ENCODE peak calls at places on chromosomes 16 and 17, in six cellular contexts. N is neuronal stem cell, S is fibroblast of lung, M is endodermal cell, P is MM.1S, W is kidney. C is an unnamed sample.

GRCh38 chr16:50151744-50152143 is 1.4 kb upstream of the TENT4B start:
- DNase-seq in S (no peak), W (no peak), N (no peak), P (no peak), M (no peak), C (no peak)

GRCh38 chr16:84331998-84332780 is 36.1 kb upstream of the ATP2C2 start:
- DNase-seq in M (peak), S (no peak), W (no peak), P (no peak), N (no peak), C (no peak)

GRCh38 chr17:47941998-47942490 is 673 bp downstream of the PNPO start:
- DNase-seq in P (no peak), M (no peak), W (no peak), N (no peak), S (no peak), C (no peak)

GRCh38 chr16:78122774-78123315 is 23.4 kb downstream of the WWOX start:
- DNase-seq in P (peak), W (no peak), M (no peak), N (peak), S (peak), C (no peak)

GRCh38 chr16:56300901-56301351 is 109.6 kb downstream of the GNAO1 start:
- DNase-seq in P (no peak), M (no peak), N (no peak), S (peak), W (peak), C (no peak)

GRCh38 chr17:16911141-16911937 is 60.6 kb downstream of the TNFRSF13B start:
- DNase-seq in N (no peak), S (no peak), M (peak), P (no peak), W (peak), C (peak)

GRCh38 chr16:28309811-28310311 is 17.5 kb downstream of the SBK1 start:
- DNase-seq in N (no peak), W (no peak), S (no peak), P (no peak), M (no peak), C (no peak)

GRCh38 chr16:4678596-4678995 is 14.8 kb upstream of the NUDT16L1 start:
- DNase-seq in M (no peak), S (no peak), N (no peak), W (no peak), P (no peak), C (no peak)

GRCh38 chr17:46950997-46951621 is 27.9 kb downstream of the RPRML start:
- DNase-seq in W (no peak), N (no peak), P (no peak), M (peak), S (no peak), C (no peak)

GRCh38 chr17:44829558-44830358 is at the start of gene GJC1:
- DNase-seq in S (no peak), P (peak), M (peak), N (peak), W (peak), C (no peak)

GRCh38 chr17:61325382-61326073 is 74.1 kb upstream of the TBX2 start:
- DNase-seq in P (no peak), M (no peak), W (no peak), S (no peak), N (no peak), C (no peak)

GRCh38 chr16:2753523-2754020 is 1.1 kb downstream of the SRRM2 start:
- DNase-seq in N (no peak), S (no peak), M (no peak), W (peak), P (peak), C (no peak)

GRCh38 chr16:1052791-1053521 is 19.6 kb upstream of the SSTR5 start:
- DNase-seq in S (no peak), W (no peak), P (no peak), M (no peak), N (no peak), C (no peak)

GRCh38 chr17:68295086-68295485 is 3.8 kb downstream of the ARSG start:
- DNase-seq in W (no peak), P (no peak), S (no peak), N (no peak), M (no peak), C (no peak)

GRCh38 chr17:42541041-42541833 is 5.2 kb downstream of the NAGLU start:
- DNase-seq in S (no peak), M (no peak), W (peak), N (no peak), P (no peak), C (peak)

GRCh38 chr17:33521784-33522183 is 228.7 kb upstream of the ASIC2 start:
- DNase-seq in N (peak), S (no peak), M (peak), P (no peak), W (no peak), C (peak)

DNA sequence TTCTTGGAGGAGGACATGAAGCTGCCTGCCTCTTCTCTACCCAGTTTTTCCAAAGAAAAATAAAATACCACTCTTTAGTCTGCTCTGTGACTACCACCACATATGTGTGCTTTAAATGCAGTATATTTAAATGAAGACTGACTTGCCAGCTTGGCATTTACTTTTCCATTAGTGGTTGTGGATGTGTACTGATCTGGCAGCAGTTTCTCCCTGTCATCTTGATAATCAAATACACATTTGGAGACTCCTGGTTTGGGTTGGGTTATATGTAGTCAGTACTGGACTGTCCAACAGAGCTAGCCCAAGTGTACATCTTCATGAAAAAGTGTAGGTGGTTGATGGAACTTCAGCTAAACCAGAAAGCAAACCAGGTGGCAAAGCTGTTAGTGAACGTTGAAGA is 19.9 kb downstream of the COX10 start:
- DNase-seq in N (no peak), W (no peak), M (no peak), P (no peak), S (no peak), C (no peak)
- H3K4me3 ChIP-seq in N (no peak), W (no peak), M (no peak), P (no peak), S (no peak), C (no peak)

DNA sequence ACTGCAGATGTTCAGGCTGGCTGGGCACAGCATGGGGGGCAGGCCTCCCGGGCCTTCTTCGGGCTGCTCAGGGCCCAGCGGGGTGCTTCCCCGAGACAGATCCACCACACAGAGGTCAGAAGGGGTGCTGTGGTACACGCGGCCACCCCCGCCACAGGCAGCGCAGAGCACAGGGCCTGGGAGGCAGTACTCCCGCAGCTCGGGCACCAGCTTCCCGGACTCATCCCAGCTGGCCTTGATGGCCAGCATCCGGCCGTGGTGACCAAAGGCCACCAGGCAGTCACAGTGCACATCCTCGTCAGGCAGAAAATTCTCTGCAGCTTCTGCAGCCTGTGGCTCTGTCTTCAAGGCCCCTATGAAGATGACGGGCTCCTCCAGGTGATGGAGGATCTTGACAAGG is 1.9 kb downstream of the FAAP100 start:
- DNase-seq in W (peak), M (no peak), S (no peak), N (no peak), P (no peak), C (no peak)
- H3K9ac ChIP-seq in W (no peak), M (no peak), S (no peak), N (no peak), P (no peak), C (no peak)

GRCh38 chr17:1710807-1711553 is 803 bp upstream of the TLCD2 start:
- DNase-seq in P (no peak), N (no peak), S (no peak), W (no peak), M (peak), C (peak)
- H3K4me3 ChIP-seq in P (no peak), N (no peak), S (peak), W (no peak), M (peak), C (peak)

GRCh38 chr17:4340914-4341615 is 25.4 kb downstream of the UBE2G1 start:
- DNase-seq in M (no peak), S (no peak), N (no peak), P (no peak), W (no peak), C (no peak)

GRCh38 chr17:4342535-4342934 is 23.9 kb downstream of the UBE2G1 start:
- DNase-seq in N (no peak), M (no peak), S (no peak), P (no peak), W (no peak), C (no peak)

GRCh38 chr17:4344926-4345325 is 21.5 kb downstream of the UBE2G1 start:
- DNase-seq in S (no peak), N (no peak), M (no peak), P (no peak), W (no peak), C (no peak)

GRCh38 chr17:4345569-4345968 is 20.9 kb downstream of the UBE2G1 start:
- DNase-seq in P (no peak), S (no peak), M (no peak), W (no peak), N (no peak), C (no peak)

GRCh38 chr17:4341616-4341977 is 24.9 kb downstream of the UBE2G1 start:
- DNase-seq in M (no peak), P (no peak), N (no peak), W (no peak), S (no peak), C (no peak)
- H3K9ac ChIP-seq in M (no peak), P (no peak), N (no peak), W (no peak), S (no peak), C (no peak)

GRCh38 chr17:80122926-80123505 is 21.6 kb downstream of the GAA start:
- DNase-seq in N (no peak), W (no peak), S (no peak), M (no peak), P (no peak), C (no peak)

GRCh38 chr17:80124351-80124981 is 22.5 kb downstream of the EIF4A3 start:
- DNase-seq in W (no peak), P (no peak), S (no peak), M (peak), N (peak), C (no peak)

GRCh38 chr17:80125656-80126448 is 21.1 kb downstream of the EIF4A3 start:
- DNase-seq in P (no peak), N (no peak), S (peak), M (no peak), W (no peak), C (no peak)

GRCh38 chr17:80122026-80122575 is 20.7 kb downstream of the GAA start:
- DNase-seq in W (no peak), P (no peak), M (no peak), S (no peak), N (no peak), C (no peak)

DNA sequence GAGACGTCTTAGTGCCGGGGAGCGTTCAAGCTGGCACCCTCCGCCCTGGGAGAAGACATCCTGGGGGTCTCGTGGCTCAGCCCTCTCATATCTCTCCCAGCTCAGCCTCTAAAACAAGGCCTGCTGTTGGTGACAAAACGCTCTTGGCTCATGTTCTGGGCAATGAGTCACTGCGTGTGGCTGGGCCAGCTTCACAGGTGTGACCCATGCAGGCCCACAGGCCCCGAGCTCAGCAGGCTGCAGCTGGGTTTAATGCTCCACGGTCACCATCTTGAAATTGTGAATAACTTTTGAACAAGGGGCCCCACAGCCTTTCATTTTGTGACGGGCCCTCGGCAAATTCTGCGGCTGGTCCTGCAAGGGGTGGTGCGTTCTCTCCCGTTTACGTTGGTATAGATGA is 22.4 kb downstream of the GAA start:
- DNase-seq in S (peak), N (no peak), P (no peak), M (no peak), W (no peak), C (no peak)
- H3K4me3 ChIP-seq in S (no peak), N (no peak), P (no peak), M (no peak), W (no peak), C (no peak)

DNA sequence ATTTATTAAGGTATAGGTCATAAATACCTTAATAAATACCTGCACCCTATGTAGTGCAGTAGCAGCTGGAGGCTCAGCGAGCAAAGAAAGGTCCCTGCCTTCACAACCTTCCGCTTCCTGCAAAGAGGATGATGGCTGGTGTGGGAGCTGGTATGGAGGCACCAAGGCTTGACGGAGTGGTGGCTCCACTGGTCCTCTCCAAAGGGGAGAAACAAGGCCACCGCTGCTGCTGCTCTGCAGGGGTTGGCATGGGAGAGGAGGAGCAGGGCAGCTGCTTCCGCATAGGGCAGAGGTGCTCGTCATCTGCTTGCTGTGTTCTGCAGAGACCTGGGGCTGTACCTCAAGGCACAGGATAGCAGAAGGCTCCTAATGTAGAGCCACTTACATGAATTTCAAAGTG is 52.8 kb downstream of the NDEL1 start:
- DNase-seq in W (no peak), S (no peak), N (no peak), M (no peak), P (no peak), C (no peak)
- H3K9ac ChIP-seq in W (no peak), S (no peak), N (no peak), M (no peak), P (no peak), C (no peak)

DNA sequence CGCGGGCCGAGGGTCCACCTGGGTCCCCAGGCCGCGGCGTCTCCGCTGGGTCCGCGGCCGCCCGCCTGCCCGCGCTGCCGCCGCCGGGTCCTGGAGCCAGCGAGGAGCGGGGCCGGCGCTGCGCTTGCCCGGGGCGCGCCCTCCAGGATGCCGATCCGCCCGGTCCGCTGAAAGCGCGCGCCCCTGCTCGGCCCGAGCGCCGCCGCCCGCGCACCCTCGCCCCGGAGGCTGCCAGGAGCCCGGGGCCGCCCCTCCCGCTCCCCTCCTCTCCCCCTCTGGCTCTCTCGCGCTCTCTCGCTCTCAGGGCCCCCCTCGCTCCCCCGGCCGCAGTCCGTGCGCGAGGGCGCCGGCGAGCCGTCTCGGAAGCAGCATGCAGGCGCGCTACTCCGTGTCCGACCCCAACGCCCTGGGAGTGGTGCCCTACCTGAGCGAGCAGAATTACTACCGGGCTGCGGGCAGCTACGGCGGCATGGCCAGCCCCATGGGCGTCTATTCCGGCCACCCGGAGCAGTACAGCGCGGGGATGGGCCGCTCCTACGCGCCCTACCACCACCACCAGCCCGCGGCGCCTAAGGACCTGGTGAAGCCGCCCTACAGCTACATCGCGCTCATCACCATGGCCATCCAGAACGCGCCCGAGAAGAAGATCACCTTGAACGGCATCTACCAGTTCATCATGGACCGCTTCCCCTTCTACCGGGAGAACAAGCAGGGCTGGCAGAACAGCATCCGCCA is 504 bp downstream of the FOXC2 start:
- DNase-seq in M (peak), P (no peak), N (no peak), W (peak), S (peak), C (no peak)
- H3K4me3 ChIP-seq in M (no peak), P (no peak), N (peak), W (peak), S (peak), C (no peak)

GRCh38 chr17:50625032-50625871 is 9.4 kb upstream of the ABCC3 start:
- DNase-seq in M (no peak), N (no peak), S (no peak), P (no peak), W (no peak), C (no peak)
- H3K9ac ChIP-seq in M (no peak), N (peak), S (no peak), P (no peak), W (no peak), C (no peak)

C was measured in colonic mucosa.